ENCODE peak calls at places on chromosomes 7 and 10, in six cellular contexts. One of them, this sample, is unnamed.
A peak's percentile ranks its signal among the peaks of the same experiment; 100 is the strongest.

GRCh38 chr10:47030191-47030698 is 119.0 kb downstream of the PTPN20 start:
- DNase-seq in cardiac muscle cell: no peak
- DNase-seq in small intestine: no peak
- DNase-seq in activated CD8-positive, alpha-beta memory T cell treated with anti-CD3 and anti-CD28 coated beads, Interleukin-2, amount 50 U/mL, for 48 hours: peak; percentile 18
- DNase-seq in activated naive CD8-positive, alpha-beta T cell treated with anti-CD3 and anti-CD28 coated beads, Interleukin-2, amount 50 U/mL, for 24 hours: no peak
- DNase-seq in HFFc6: no peak
- DNase-seq in this sample: no peak

GRCh38 chr10:61899045-61899444 is 2.5 kb upstream of the ARID5B start:
- DNase-seq in activated CD8-positive, alpha-beta memory T cell treated with anti-CD3 and anti-CD28 coated beads, Interleukin-2, amount 50 U/mL, for 48 hours: no peak
- DNase-seq in activated naive CD8-positive, alpha-beta T cell treated with anti-CD3 and anti-CD28 coated beads, Interleukin-2, amount 50 U/mL, for 24 hours: no peak
- DNase-seq in cardiac muscle cell: no peak
- DNase-seq in small intestine: peak; percentile 18
- DNase-seq in HFFc6: peak; percentile 83
- DNase-seq in this sample: no peak

GRCh38 chr7:120131096-120131839 is 141.7 kb upstream of the KCND2 start:
- DNase-seq in activated CD8-positive, alpha-beta memory T cell treated with anti-CD3 and anti-CD28 coated beads, Interleukin-2, amount 50 U/mL, for 48 hours: no peak
- DNase-seq in cardiac muscle cell: no peak
- DNase-seq in HFFc6: no peak
- DNase-seq in activated naive CD8-positive, alpha-beta T cell treated with anti-CD3 and anti-CD28 coated beads, Interleukin-2, amount 50 U/mL, for 24 hours: no peak
- DNase-seq in small intestine: no peak
- DNase-seq in this sample: no peak

GRCh38 chr7:19269301-19269700 is 124.1 kb upstream of the FERD3L start:
- DNase-seq in cardiac muscle cell: no peak
- DNase-seq in activated CD8-positive, alpha-beta memory T cell treated with anti-CD3 and anti-CD28 coated beads, Interleukin-2, amount 50 U/mL, for 48 hours: no peak
- DNase-seq in small intestine: no peak
- DNase-seq in HFFc6: no peak
- DNase-seq in activated naive CD8-positive, alpha-beta T cell treated with anti-CD3 and anti-CD28 coated beads, Interleukin-2, amount 50 U/mL, for 24 hours: no peak
- DNase-seq in this sample: no peak

GRCh38 chr7:16431646-16432424 is 10.5 kb upstream of the CRPPA start:
- DNase-seq in HFFc6: peak; percentile 19
- DNase-seq in cardiac muscle cell: peak; percentile 55
- DNase-seq in activated CD8-positive, alpha-beta memory T cell treated with anti-CD3 and anti-CD28 coated beads, Interleukin-2, amount 50 U/mL, for 48 hours: no peak
- DNase-seq in small intestine: peak; percentile 62
- DNase-seq in activated naive CD8-positive, alpha-beta T cell treated with anti-CD3 and anti-CD28 coated beads, Interleukin-2, amount 50 U/mL, for 24 hours: no peak
- DNase-seq in this sample: peak; percentile 18

GRCh38 chr10:92267343-92267742 is 23.5 kb downstream of the CPEB3 start:
- DNase-seq in activated naive CD8-positive, alpha-beta T cell treated with anti-CD3 and anti-CD28 coated beads, Interleukin-2, amount 50 U/mL, for 24 hours: no peak
- DNase-seq in cardiac muscle cell: peak; percentile 22
- DNase-seq in HFFc6: no peak
- DNase-seq in small intestine: no peak
- DNase-seq in activated CD8-positive, alpha-beta memory T cell treated with anti-CD3 and anti-CD28 coated beads, Interleukin-2, amount 50 U/mL, for 48 hours: no peak
- DNase-seq in this sample: no peak

GRCh38 chr10:97079157-97079435 is 106.7 kb downstream of the SLIT1 start:
- DNase-seq in activated CD8-positive, alpha-beta memory T cell treated with anti-CD3 and anti-CD28 coated beads, Interleukin-2, amount 50 U/mL, for 48 hours: no peak
- DNase-seq in cardiac muscle cell: no peak
- DNase-seq in small intestine: no peak
- DNase-seq in HFFc6: no peak
- DNase-seq in activated naive CD8-positive, alpha-beta T cell treated with anti-CD3 and anti-CD28 coated beads, Interleukin-2, amount 50 U/mL, for 24 hours: no peak
- DNase-seq in this sample: no peak

GRCh38 chr7:150451097-150451793 is 815 bp downstream of the GIMAP8 start:
- DNase-seq in HFFc6: no peak
- DNase-seq in cardiac muscle cell: no peak
- DNase-seq in activated CD8-positive, alpha-beta memory T cell treated with anti-CD3 and anti-CD28 coated beads, Interleukin-2, amount 50 U/mL, for 48 hours: peak; percentile 80
- DNase-seq in activated naive CD8-positive, alpha-beta T cell treated with anti-CD3 and anti-CD28 coated beads, Interleukin-2, amount 50 U/mL, for 24 hours: peak; percentile 77
- DNase-seq in small intestine: peak; percentile 49
- DNase-seq in this sample: peak; percentile 48

GRCh38 chr10:36437367-36437766 is 688.0 kb upstream of the ANKRD30A start:
- DNase-seq in HFFc6: no peak
- DNase-seq in activated CD8-positive, alpha-beta memory T cell treated with anti-CD3 and anti-CD28 coated beads, Interleukin-2, amount 50 U/mL, for 48 hours: no peak
- DNase-seq in cardiac muscle cell: no peak
- DNase-seq in small intestine: no peak
- DNase-seq in activated naive CD8-positive, alpha-beta T cell treated with anti-CD3 and anti-CD28 coated beads, Interleukin-2, amount 50 U/mL, for 24 hours: no peak
- DNase-seq in this sample: no peak

GRCh38 chr10:110416776-110417732 is 80.7 kb upstream of the DUSP5 start:
- DNase-seq in activated naive CD8-positive, alpha-beta T cell treated with anti-CD3 and anti-CD28 coated beads, Interleukin-2, amount 50 U/mL, for 24 hours: no peak
- DNase-seq in activated CD8-positive, alpha-beta memory T cell treated with anti-CD3 and anti-CD28 coated beads, Interleukin-2, amount 50 U/mL, for 48 hours: no peak
- DNase-seq in small intestine: peak; percentile 88
- DNase-seq in HFFc6: no peak
- DNase-seq in cardiac muscle cell: no peak
- DNase-seq in this sample: no peak

GRCh38 chr7:142711196-142711595 is 38.1 kb upstream of the PRSS1 start:
- DNase-seq in activated CD8-positive, alpha-beta memory T cell treated with anti-CD3 and anti-CD28 coated beads, Interleukin-2, amount 50 U/mL, for 48 hours: no peak
- DNase-seq in HFFc6: no peak
- DNase-seq in activated naive CD8-positive, alpha-beta T cell treated with anti-CD3 and anti-CD28 coated beads, Interleukin-2, amount 50 U/mL, for 24 hours: no peak
- DNase-seq in cardiac muscle cell: no peak
- DNase-seq in small intestine: no peak
- DNase-seq in this sample: no peak

GRCh38 chr10:13971586-13972475 is 358.9 kb downstream of the FRMD4A start:
- DNase-seq in HFFc6: peak; percentile 72
- DNase-seq in activated CD8-positive, alpha-beta memory T cell treated with anti-CD3 and anti-CD28 coated beads, Interleukin-2, amount 50 U/mL, for 48 hours: no peak
- DNase-seq in activated naive CD8-positive, alpha-beta T cell treated with anti-CD3 and anti-CD28 coated beads, Interleukin-2, amount 50 U/mL, for 24 hours: no peak
- DNase-seq in small intestine: no peak
- DNase-seq in cardiac muscle cell: peak; percentile 30
- DNase-seq in this sample: no peak

GRCh38 chr7:151229249-151229648 is 2.2 kb upstream of the ABCF2 start:
- DNase-seq in HFFc6: no peak
- DNase-seq in activated CD8-positive, alpha-beta memory T cell treated with anti-CD3 and anti-CD28 coated beads, Interleukin-2, amount 50 U/mL, for 48 hours: no peak
- DNase-seq in small intestine: no peak
- DNase-seq in cardiac muscle cell: no peak
- DNase-seq in activated naive CD8-positive, alpha-beta T cell treated with anti-CD3 and anti-CD28 coated beads, Interleukin-2, amount 50 U/mL, for 24 hours: no peak
- DNase-seq in this sample: no peak

GRCh38 chr7:111784971-111785575 is 222.8 kb upstream of the IMMP2L start:
- DNase-seq in activated CD8-positive, alpha-beta memory T cell treated with anti-CD3 and anti-CD28 coated beads, Interleukin-2, amount 50 U/mL, for 48 hours: no peak
- DNase-seq in small intestine: no peak
- DNase-seq in activated naive CD8-positive, alpha-beta T cell treated with anti-CD3 and anti-CD28 coated beads, Interleukin-2, amount 50 U/mL, for 24 hours: no peak
- DNase-seq in HFFc6: no peak
- DNase-seq in cardiac muscle cell: no peak
- DNase-seq in this sample: no peak

GRCh38 chr7:22858640-22859561 is 36.3 kb upstream of the TOMM7 start:
- DNase-seq in cardiac muscle cell: no peak
- DNase-seq in activated CD8-positive, alpha-beta memory T cell treated with anti-CD3 and anti-CD28 coated beads, Interleukin-2, amount 50 U/mL, for 48 hours: no peak
- DNase-seq in small intestine: no peak
- DNase-seq in activated naive CD8-positive, alpha-beta T cell treated with anti-CD3 and anti-CD28 coated beads, Interleukin-2, amount 50 U/mL, for 24 hours: no peak
- DNase-seq in HFFc6: peak; percentile 99
- DNase-seq in this sample: no peak

GRCh38 chr7:957418-958220 is 3.1 kb upstream of the ADAP1 start:
- DNase-seq in cardiac muscle cell: no peak
- DNase-seq in activated CD8-positive, alpha-beta memory T cell treated with anti-CD3 and anti-CD28 coated beads, Interleukin-2, amount 50 U/mL, for 48 hours: no peak
- DNase-seq in HFFc6: no peak
- DNase-seq in small intestine: no peak
- DNase-seq in activated naive CD8-positive, alpha-beta T cell treated with anti-CD3 and anti-CD28 coated beads, Interleukin-2, amount 50 U/mL, for 24 hours: no peak
- DNase-seq in this sample: no peak

GRCh38 chr10:15719899-15720634 is at the start of gene ITGA8:
- DNase-seq in cardiac muscle cell: peak; percentile 79
- DNase-seq in activated CD8-positive, alpha-beta memory T cell treated with anti-CD3 and anti-CD28 coated beads, Interleukin-2, amount 50 U/mL, for 48 hours: no peak
- DNase-seq in small intestine: no peak
- DNase-seq in HFFc6: no peak
- DNase-seq in activated naive CD8-positive, alpha-beta T cell treated with anti-CD3 and anti-CD28 coated beads, Interleukin-2, amount 50 U/mL, for 24 hours: no peak
- DNase-seq in this sample: no peak

GRCh38 chr7:8499128-8499527 is 65.7 kb downstream of the NXPH1 start:
- DNase-seq in activated naive CD8-positive, alpha-beta T cell treated with anti-CD3 and anti-CD28 coated beads, Interleukin-2, amount 50 U/mL, for 24 hours: no peak
- DNase-seq in HFFc6: no peak
- DNase-seq in small intestine: no peak
- DNase-seq in activated CD8-positive, alpha-beta memory T cell treated with anti-CD3 and anti-CD28 coated beads, Interleukin-2, amount 50 U/mL, for 48 hours: no peak
- DNase-seq in cardiac muscle cell: no peak
- DNase-seq in this sample: no peak

GRCh38 chr10:35201234-35201633 is 74.6 kb downstream of the CREM start:
- DNase-seq in activated CD8-positive, alpha-beta memory T cell treated with anti-CD3 and anti-CD28 coated beads, Interleukin-2, amount 50 U/mL, for 48 hours: no peak
- DNase-seq in cardiac muscle cell: no peak
- DNase-seq in small intestine: no peak
- DNase-seq in HFFc6: no peak
- DNase-seq in activated naive CD8-positive, alpha-beta T cell treated with anti-CD3 and anti-CD28 coated beads, Interleukin-2, amount 50 U/mL, for 24 hours: no peak
- DNase-seq in this sample: no peak

GRCh38 chr7:158912406-158912805 is 56.0 kb downstream of the DYNC2I1 start:
- DNase-seq in activated naive CD8-positive, alpha-beta T cell treated with anti-CD3 and anti-CD28 coated beads, Interleukin-2, amount 50 U/mL, for 24 hours: no peak
- DNase-seq in small intestine: no peak
- DNase-seq in HFFc6: no peak
- DNase-seq in activated CD8-positive, alpha-beta memory T cell treated with anti-CD3 and anti-CD28 coated beads, Interleukin-2, amount 50 U/mL, for 48 hours: no peak
- DNase-seq in cardiac muscle cell: no peak
- DNase-seq in this sample: no peak

GRCh38 chr10:78267598-78267997 is 233.9 kb downstream of the RPS24 start:
- DNase-seq in activated naive CD8-positive, alpha-beta T cell treated with anti-CD3 and anti-CD28 coated beads, Interleukin-2, amount 50 U/mL, for 24 hours: no peak
- DNase-seq in HFFc6: peak; percentile 35
- DNase-seq in cardiac muscle cell: no peak
- DNase-seq in activated CD8-positive, alpha-beta memory T cell treated with anti-CD3 and anti-CD28 coated beads, Interleukin-2, amount 50 U/mL, for 48 hours: no peak
- DNase-seq in small intestine: no peak
- DNase-seq in this sample: no peak

GRCh38 chr7:158695726-158696452 is 8.7 kb downstream of the NCAPG2 start:
- DNase-seq in activated naive CD8-positive, alpha-beta T cell treated with anti-CD3 and anti-CD28 coated beads, Interleukin-2, amount 50 U/mL, for 24 hours: no peak
- DNase-seq in small intestine: peak; percentile 79
- DNase-seq in cardiac muscle cell: peak; percentile 51
- DNase-seq in HFFc6: peak; percentile 56
- DNase-seq in activated CD8-positive, alpha-beta memory T cell treated with anti-CD3 and anti-CD28 coated beads, Interleukin-2, amount 50 U/mL, for 48 hours: no peak
- DNase-seq in this sample: peak; percentile 69

GRCh38 chr7:4958477-4959301 is at the start of gene MMD2:
- DNase-seq in cardiac muscle cell: peak; percentile 23
- DNase-seq in HFFc6: no peak
- DNase-seq in activated CD8-positive, alpha-beta memory T cell treated with anti-CD3 and anti-CD28 coated beads, Interleukin-2, amount 50 U/mL, for 48 hours: no peak
- DNase-seq in small intestine: no peak
- DNase-seq in activated naive CD8-positive, alpha-beta T cell treated with anti-CD3 and anti-CD28 coated beads, Interleukin-2, amount 50 U/mL, for 24 hours: no peak
- DNase-seq in this sample: no peak

GRCh38 chr10:104308439-104308903 is 29.8 kb downstream of the ITPRIP start:
- DNase-seq in cardiac muscle cell: no peak
- DNase-seq in activated naive CD8-positive, alpha-beta T cell treated with anti-CD3 and anti-CD28 coated beads, Interleukin-2, amount 50 U/mL, for 24 hours: no peak
- DNase-seq in HFFc6: no peak
- DNase-seq in activated CD8-positive, alpha-beta memory T cell treated with anti-CD3 and anti-CD28 coated beads, Interleukin-2, amount 50 U/mL, for 48 hours: no peak
- DNase-seq in small intestine: no peak
- DNase-seq in this sample: no peak

GRCh38 chr10:14507156-14507555 is 176.4 kb upstream of the FRMD4A start:
- DNase-seq in HFFc6: no peak
- DNase-seq in small intestine: peak; percentile 48
- DNase-seq in cardiac muscle cell: no peak
- DNase-seq in activated naive CD8-positive, alpha-beta T cell treated with anti-CD3 and anti-CD28 coated beads, Interleukin-2, amount 50 U/mL, for 24 hours: no peak
- DNase-seq in activated CD8-positive, alpha-beta memory T cell treated with anti-CD3 and anti-CD28 coated beads, Interleukin-2, amount 50 U/mL, for 48 hours: no peak
- DNase-seq in this sample: peak; percentile 17

GRCh38 chr10:71748671-71749191 is 24.6 kb downstream of the VSIR start:
- DNase-seq in activated naive CD8-positive, alpha-beta T cell treated with anti-CD3 and anti-CD28 coated beads, Interleukin-2, amount 50 U/mL, for 24 hours: peak; percentile 79
- DNase-seq in small intestine: peak; percentile 74
- DNase-seq in cardiac muscle cell: no peak
- DNase-seq in activated CD8-positive, alpha-beta memory T cell treated with anti-CD3 and anti-CD28 coated beads, Interleukin-2, amount 50 U/mL, for 48 hours: peak; percentile 85
- DNase-seq in HFFc6: no peak
- DNase-seq in this sample: peak; percentile 82

GRCh38 chr10:70594161-70594560 is 8.4 kb downstream of the PRF1 start:
- DNase-seq in cardiac muscle cell: no peak
- DNase-seq in small intestine: no peak
- DNase-seq in activated CD8-positive, alpha-beta memory T cell treated with anti-CD3 and anti-CD28 coated beads, Interleukin-2, amount 50 U/mL, for 48 hours: peak; percentile 44
- DNase-seq in HFFc6: no peak
- DNase-seq in activated naive CD8-positive, alpha-beta T cell treated with anti-CD3 and anti-CD28 coated beads, Interleukin-2, amount 50 U/mL, for 24 hours: peak; percentile 10
- DNase-seq in this sample: no peak

GRCh38 chr10:3935933-3936359 is 150.9 kb upstream of the KLF6 start:
- DNase-seq in activated naive CD8-positive, alpha-beta T cell treated with anti-CD3 and anti-CD28 coated beads, Interleukin-2, amount 50 U/mL, for 24 hours: no peak
- DNase-seq in cardiac muscle cell: no peak
- DNase-seq in small intestine: peak; percentile 86
- DNase-seq in activated CD8-positive, alpha-beta memory T cell treated with anti-CD3 and anti-CD28 coated beads, Interleukin-2, amount 50 U/mL, for 48 hours: no peak
- DNase-seq in HFFc6: no peak
- DNase-seq in this sample: no peak

GRCh38 chr10:590721-591120 is 98.7 kb downstream of the DIP2C start:
- DNase-seq in activated naive CD8-positive, alpha-beta T cell treated with anti-CD3 and anti-CD28 coated beads, Interleukin-2, amount 50 U/mL, for 24 hours: no peak
- DNase-seq in cardiac muscle cell: no peak
- DNase-seq in small intestine: no peak
- DNase-seq in activated CD8-positive, alpha-beta memory T cell treated with anti-CD3 and anti-CD28 coated beads, Interleukin-2, amount 50 U/mL, for 48 hours: no peak
- DNase-seq in HFFc6: no peak
- DNase-seq in this sample: no peak

GRCh38 chr10:120011359-120012132 is 119.0 kb downstream of the SEC23IP start:
- DNase-seq in activated CD8-positive, alpha-beta memory T cell treated with anti-CD3 and anti-CD28 coated beads, Interleukin-2, amount 50 U/mL, for 48 hours: no peak
- DNase-seq in cardiac muscle cell: peak; percentile 15
- DNase-seq in activated naive CD8-positive, alpha-beta T cell treated with anti-CD3 and anti-CD28 coated beads, Interleukin-2, amount 50 U/mL, for 24 hours: no peak
- DNase-seq in HFFc6: no peak
- DNase-seq in small intestine: no peak
- DNase-seq in this sample: no peak

GRCh38 chr10:80411267-80411668 is 2.9 kb downstream of the PRXL2A start:
- DNase-seq in HFFc6: no peak
- DNase-seq in activated naive CD8-positive, alpha-beta T cell treated with anti-CD3 and anti-CD28 coated beads, Interleukin-2, amount 50 U/mL, for 24 hours: no peak
- DNase-seq in small intestine: peak; percentile 29
- DNase-seq in activated CD8-positive, alpha-beta memory T cell treated with anti-CD3 and anti-CD28 coated beads, Interleukin-2, amount 50 U/mL, for 48 hours: no peak
- DNase-seq in cardiac muscle cell: peak; percentile 31
- DNase-seq in this sample: no peak

GRCh38 chr7:64223366-64223765 is 4.9 kb upstream of the ZNF679 start:
- DNase-seq in activated CD8-positive, alpha-beta memory T cell treated with anti-CD3 and anti-CD28 coated beads, Interleukin-2, amount 50 U/mL, for 48 hours: no peak
- DNase-seq in HFFc6: no peak
- DNase-seq in activated naive CD8-positive, alpha-beta T cell treated with anti-CD3 and anti-CD28 coated beads, Interleukin-2, amount 50 U/mL, for 24 hours: no peak
- DNase-seq in small intestine: no peak
- DNase-seq in cardiac muscle cell: no peak
- DNase-seq in this sample: no peak

GRCh38 chr10:74704629-74705360 is 121.6 kb upstream of the KAT6B start:
- DNase-seq in activated CD8-positive, alpha-beta memory T cell treated with anti-CD3 and anti-CD28 coated beads, Interleukin-2, amount 50 U/mL, for 48 hours: no peak
- DNase-seq in cardiac muscle cell: no peak
- DNase-seq in activated naive CD8-positive, alpha-beta T cell treated with anti-CD3 and anti-CD28 coated beads, Interleukin-2, amount 50 U/mL, for 24 hours: no peak
- DNase-seq in HFFc6: no peak
- DNase-seq in small intestine: no peak
- DNase-seq in this sample: no peak

GRCh38 chr7:32536585-32536984 is 41.3 kb downstream of the AVL9 start:
- DNase-seq in activated naive CD8-positive, alpha-beta T cell treated with anti-CD3 and anti-CD28 coated beads, Interleukin-2, amount 50 U/mL, for 24 hours: no peak
- DNase-seq in activated CD8-positive, alpha-beta memory T cell treated with anti-CD3 and anti-CD28 coated beads, Interleukin-2, amount 50 U/mL, for 48 hours: no peak
- DNase-seq in HFFc6: peak; percentile 70
- DNase-seq in cardiac muscle cell: no peak
- DNase-seq in small intestine: no peak
- DNase-seq in this sample: no peak

GRCh38 chr10:76719021-76719420 is 918.6 kb downstream of the KCNMA1 start:
- DNase-seq in small intestine: no peak
- DNase-seq in activated naive CD8-positive, alpha-beta T cell treated with anti-CD3 and anti-CD28 coated beads, Interleukin-2, amount 50 U/mL, for 24 hours: no peak
- DNase-seq in activated CD8-positive, alpha-beta memory T cell treated with anti-CD3 and anti-CD28 coated beads, Interleukin-2, amount 50 U/mL, for 48 hours: no peak
- DNase-seq in cardiac muscle cell: no peak
- DNase-seq in HFFc6: no peak
- DNase-seq in this sample: no peak

GRCh38 chr10:85433248-85433647 is 933.3 kb downstream of the GRID1 start:
- DNase-seq in HFFc6: no peak
- DNase-seq in activated naive CD8-positive, alpha-beta T cell treated with anti-CD3 and anti-CD28 coated beads, Interleukin-2, amount 50 U/mL, for 24 hours: no peak
- DNase-seq in activated CD8-positive, alpha-beta memory T cell treated with anti-CD3 and anti-CD28 coated beads, Interleukin-2, amount 50 U/mL, for 48 hours: no peak
- DNase-seq in small intestine: no peak
- DNase-seq in cardiac muscle cell: no peak
- DNase-seq in this sample: no peak

GRCh38 chr7:66070222-66070621 is 5.4 kb upstream of the ASL start:
- DNase-seq in activated CD8-positive, alpha-beta memory T cell treated with anti-CD3 and anti-CD28 coated beads, Interleukin-2, amount 50 U/mL, for 48 hours: no peak
- DNase-seq in activated naive CD8-positive, alpha-beta T cell treated with anti-CD3 and anti-CD28 coated beads, Interleukin-2, amount 50 U/mL, for 24 hours: no peak
- DNase-seq in cardiac muscle cell: no peak
- DNase-seq in small intestine: no peak
- DNase-seq in HFFc6: peak; percentile 6
- DNase-seq in this sample: no peak

This sample was measured in B cell.